ENCODE peak calls at places on chromosome 4, in nine cellular contexts. B is KG1; N is effector memory CD8-positive, alpha-beta T cell; Z is lower lobe of right lung; T is colonic mucosa; L is activated T-cell treated with anti-CD3 and anti-CD28 coated beads, Interleukin-2, amount 50 U/mL, for 24 hours; O is activated CD4-positive, alpha-beta T cell treated with anti-CD3 and anti-CD28 coated beads for 36 hours; A is foreskin fibroblast; U is right cardiac atrium. K is an unnamed sample.

GRCh38 chr4:78308517-78308916 is 243.1 kb upstream of the ANXA3 start:
- DNase-seq in B (no peak), N (no peak), Z (no peak), T (no peak), L (no peak), O (no peak), A (no peak), U (no peak), K (no peak)

GRCh38 chr4:89482926-89483595 is 175.5 kb upstream of the GPRIN3 start:
- DNase-seq in B (no peak), N (no peak), Z (no peak), T (no peak), L (no peak), O (no peak), A (peak; percentile 54), U (no peak), K (no peak)

GRCh38 chr4:185847352-185848078 is 35.5 kb upstream of the SORBS2 start:
- DNase-seq in B (no peak), N (no peak), Z (no peak), T (peak; percentile 26), L (no peak), O (no peak), A (peak; percentile 85), U (peak; percentile 69), K (no peak)

GRCh38 chr4:15805583-15806517 is 27.7 kb downstream of the CD38 start:
- DNase-seq in B (peak; percentile 12), N (peak; percentile 52), Z (no peak), T (peak; percentile 51), L (no peak), O (peak; percentile 60), A (peak; percentile 73), U (no peak), K (peak; percentile 61)

GRCh38 chr4:20292739-20293138 is 41.0 kb downstream of the SLIT2 start:
- DNase-seq in B (no peak), N (no peak), Z (no peak), T (no peak), L (no peak), O (no peak), A (no peak), U (no peak), K (no peak)

GRCh38 chr4:39541987-39542632 is 14.9 kb upstream of the UGDH start:
- DNase-seq in B (no peak), N (no peak), Z (no peak), T (no peak), L (no peak), O (no peak), A (peak; percentile 34), U (no peak), K (no peak)

GRCh38 chr4:4871267-4872147 is 12.0 kb downstream of the MSX1 start:
- DNase-seq in B (no peak), N (no peak), Z (no peak), T (no peak), L (no peak), O (no peak), A (no peak), U (no peak), K (no peak)

GRCh38 chr4:103105558-103106356 is 6.1 kb upstream of the BDH2 start:
- DNase-seq in B (no peak), N (no peak), Z (no peak), T (no peak), L (no peak), O (no peak), A (peak; percentile 8), U (no peak), K (no peak)

GRCh38 chr4:174316954-174317353 is 33.2 kb downstream of the CEP44 start:
- DNase-seq in B (no peak), N (no peak), Z (no peak), T (no peak), L (no peak), O (no peak), A (no peak), U (no peak), K (no peak)

GRCh38 chr4:108168672-108169562 is at the start of gene LEF1:
- DNase-seq in B (no peak), N (peak; percentile 7), Z (no peak), T (peak; percentile 25), L (peak; percentile 84), O (peak; percentile 88), A (peak; percentile 69), U (peak; percentile 32), K (peak; percentile 82)

GRCh38 chr4:123813901-123814300 is 417.3 kb downstream of the SPRY1 start:
- DNase-seq in B (no peak), N (no peak), Z (no peak), T (no peak), L (no peak), O (no peak), A (no peak), U (no peak), K (no peak)

GRCh38 chr4:47510506-47511143 is 25.6 kb downstream of the ATP10D start:
- DNase-seq in B (peak; percentile 11), N (no peak), Z (no peak), T (no peak), L (no peak), O (no peak), A (peak; percentile 25), U (no peak), K (no peak)

GRCh38 chr4:46844325-46844917 is 64.6 kb downstream of the COX7B2 start:
- DNase-seq in B (peak; percentile 50), N (peak; percentile 41), Z (no peak), T (peak; percentile 50), L (no peak), O (peak; percentile 65), A (peak; percentile 60), U (no peak), K (peak; percentile 79)

GRCh38 chr4:17476811-17477210 is 35.1 kb downstream of the QDPR start:
- DNase-seq in B (no peak), N (no peak), Z (no peak), T (no peak), L (no peak), O (no peak), A (no peak), U (no peak), K (no peak)

GRCh38 chr4:171186700-171187099 is 626.5 kb upstream of the GALNTL6 start:
- DNase-seq in B (no peak), N (no peak), Z (no peak), T (no peak), L (no peak), O (no peak), A (no peak), U (no peak), K (no peak)

GRCh38 chr4:56641494-56642051 is 39.5 kb downstream of the HOPX start:
- DNase-seq in B (no peak), N (no peak), Z (no peak), T (no peak), L (no peak), O (no peak), A (peak; percentile 88), U (no peak), K (no peak)

K was measured in activated CD8-positive, alpha-beta T cell treated with anti-CD3 and anti-CD28 coated beads for 36 hours.